ENCODE peak calls at places on chromosome 6, in five cellular contexts. P is NCI-H1436 treated with DMSO at 0.1 percent for 48 hours, U is Panc1, B is left colon, T is NCI-H748 treated with DMSO at 0.1 percent for 48 hours. C is an unnamed sample.

GRCh38 chr6:168247456-168248147 is 72.0 kb downstream of the DACT2 start:
- DNase-seq in P (no peak), U (no peak), B (peak), T (peak), C (peak)

GRCh38 chr6:15310680-15311079 is 64.8 kb downstream of the JARID2 start:
- DNase-seq in P (no peak), U (no peak), B (no peak), T (no peak), C (no peak)

GRCh38 chr6:136524339-136524935 is 25.8 kb downstream of the MAP7 start:
- DNase-seq in P (no peak), U (peak), B (no peak), T (peak), C (no peak)

GRCh38 chr6:621916-622315 is 35.0 kb downstream of the HUS1B start:
- DNase-seq in P (no peak), U (no peak), B (no peak), T (no peak), C (no peak)

GRCh38 chr6:31767096-31767645 is 4.7 kb downstream of the SAPCD1 start:
- DNase-seq in P (no peak), U (no peak), B (no peak), T (no peak), C (no peak)

GRCh38 chr6:108556864-108557493 is 3.7 kb upstream of the FOXO3 start:
- DNase-seq in P (no peak), U (no peak), B (no peak), T (no peak), C (no peak)

GRCh38 chr6:142300758-142301251 is 1.0 kb upstream of the ADGRG6 start:
- DNase-seq in P (no peak), U (no peak), B (peak), T (no peak), C (peak)

GRCh38 chr6:25959890-25960531 is 2.6 kb upstream of the TRIM38 start:
- DNase-seq in P (no peak), U (no peak), B (no peak), T (no peak), C (no peak)

GRCh38 chr6:112881828-112882227 is 534.7 kb downstream of the RFPL4B start:
- DNase-seq in P (no peak), U (no peak), B (no peak), T (no peak), C (no peak)

GRCh38 chr6:38673397-38674165 is 29.4 kb downstream of the GLO1 start:
- DNase-seq in P (no peak), U (no peak), B (no peak), T (peak), C (no peak)

GRCh38 chr6:252775-253526 is 39.3 kb upstream of the DUSP22 start:
- DNase-seq in P (peak), U (no peak), B (no peak), T (no peak), C (no peak)

GRCh38 chr6:135094403-135094821 is 39.8 kb upstream of the HBS1L start:
- DNase-seq in P (no peak), U (no peak), B (no peak), T (no peak), C (no peak)

GRCh38 chr6:74598473-74599393 is 607.1 kb downstream of the COL12A1 start:
- DNase-seq in P (no peak), U (peak), B (no peak), T (no peak), C (no peak)

GRCh38 chr6:21953831-21954801 is 342.7 kb downstream of the PRL start:
- DNase-seq in P (no peak), U (no peak), B (peak), T (peak), C (peak)

GRCh38 chr6:113697642-113698410 is 159.3 kb upstream of the MARCKS start:
- DNase-seq in P (no peak), U (no peak), B (no peak), T (no peak), C (no peak)

GRCh38 chr6:128713461-128713860 is 169.5 kb upstream of the LAMA2 start:
- DNase-seq in P (no peak), U (no peak), B (no peak), T (no peak), C (no peak)

GRCh38 chr6:145034664-145035063 is 700.7 kb downstream of the EPM2A start:
- DNase-seq in P (no peak), U (no peak), B (no peak), T (no peak), C (no peak)

GRCh38 chr6:114580882-114581281 is 238.1 kb upstream of the HS3ST5 start:
- DNase-seq in P (no peak), U (no peak), B (no peak), T (no peak), C (no peak)

GRCh38 chr6:82182756-82183155 is 64.8 kb downstream of the IBTK start:
- DNase-seq in P (no peak), U (no peak), B (no peak), T (no peak), C (no peak)

GRCh38 chr6:128118401-128118800 is 217.5 kb upstream of the THEMIS start:
- DNase-seq in P (no peak), U (no peak), B (no peak), T (no peak), C (no peak)

GRCh38 chr6:141326426-141326825 is 806.3 kb upstream of the GJE1 start:
- DNase-seq in P (no peak), U (peak), B (no peak), T (no peak), C (no peak)

GRCh38 chr6:5753187-5753586 is 253.5 kb downstream of the NRN1 start:
- DNase-seq in P (no peak), U (no peak), B (no peak), T (no peak), C (no peak)

GRCh38 chr6:35485402-35485877 is 11.4 kb downstream of the TEAD3 start:
- DNase-seq in P (no peak), U (no peak), B (peak), T (no peak), C (no peak)

GRCh38 chr6:124056884-124057283 is 253.2 kb downstream of the NKAIN2 start:
- DNase-seq in P (peak), U (no peak), B (no peak), T (peak), C (peak)

GRCh38 chr6:87393026-87393622 is 14.6 kb upstream of the CFAP206 start:
- DNase-seq in P (peak), U (peak), B (peak), T (peak), C (peak)

C was measured in NCI-H1105 treated with DMSO at 0.1 percent for 48 hours.